ENCODE peak calls at places on chromosomes 2 and 18, in five cellular contexts. E is COR-L47; J is stimulated activated CD8-positive, alpha-beta memory T cell treated with anti-CD3 and anti-CD28 coated beads, Interleukin-4, amount 100 ng/mL, for 48 hours; I is HCEC 1CT; Y is substantia nigra. Z is an unnamed sample.

GRCh38 chr2:153287109-153287801 is 191.3 kb downstream of the RPRM start:
- DNase-seq in E (no peak), J (peak; percentile 47), I (no peak), Y (no peak), Z (peak; percentile 77)

GRCh38 chr18:34744569-34744968 is 34.5 kb downstream of the DTNA start:
- DNase-seq in E (no peak), J (no peak), I (no peak), Y (no peak), Z (no peak)

GRCh38 chr2:85129861-85130260 is 3.3 kb upstream of the TCF7L1 start:
- DNase-seq in E (no peak), J (no peak), I (no peak), Y (no peak), Z (no peak)

GRCh38 chr18:22342625-22343024 is 75.1 kb downstream of the CTAGE1 start:
- DNase-seq in E (no peak), J (peak; percentile 49), I (no peak), Y (no peak), Z (no peak)

GRCh38 chr2:218782529-218782845 is 540 bp downstream of the CYP27A1 start:
- DNase-seq in E (no peak), J (no peak), I (no peak), Y (no peak), Z (no peak)

GRCh38 chr2:169911119-169911518 is 83.9 kb downstream of the UBR3 start:
- DNase-seq in E (no peak), J (no peak), I (no peak), Y (no peak), Z (no peak)

GRCh38 chr2:233179848-233180368 is 71.6 kb upstream of the ATG16L1 start:
- DNase-seq in E (no peak), J (no peak), I (no peak), Y (no peak), Z (no peak)

GRCh38 chr2:123993728-123994323 is 31.3 kb upstream of the CNTNAP5 start:
- DNase-seq in E (peak; percentile 5), J (peak; percentile 31), I (peak; percentile 1), Y (no peak), Z (no peak)

GRCh38 chr2:17850151-17850550 is 28.3 kb upstream of the KCNS3 start:
- DNase-seq in E (no peak), J (no peak), I (no peak), Y (no peak), Z (no peak)

GRCh38 chr18:79642626-79643025 is 37.0 kb upstream of the CTDP1 start:
- DNase-seq in E (no peak), J (no peak), I (no peak), Y (no peak), Z (no peak)

GRCh38 chr2:138609446-138609845 is 107.9 kb downstream of the SPOPL start:
- DNase-seq in E (no peak), J (no peak), I (no peak), Y (no peak), Z (no peak)

GRCh38 chr2:205524656-205525055 is 157.6 kb upstream of the NRP2 start:
- DNase-seq in E (peak; percentile 38), J (no peak), I (no peak), Y (no peak), Z (no peak)

GRCh38 chr2:29033172-29033571 is 41.2 kb downstream of the PCARE start:
- DNase-seq in E (no peak), J (no peak), I (peak; percentile 29), Y (no peak), Z (no peak)

GRCh38 chr2:209762564-209762963 is 9.1 kb upstream of the UNC80 start:
- DNase-seq in E (no peak), J (no peak), I (peak; percentile 86), Y (no peak), Z (no peak)

GRCh38 chr2:162153608-162154224 is 1.7 kb upstream of the GCG start:
- DNase-seq in E (peak; percentile 43), J (peak; percentile 74), I (peak; percentile 46), Y (no peak), Z (peak; percentile 35)

GRCh38 chr2:31322376-31322775 is 88.4 kb downstream of the EHD3 start:
- DNase-seq in E (no peak), J (no peak), I (peak; percentile 35), Y (no peak), Z (no peak)

GRCh38 chr2:182444170-182444569 is 17.3 kb upstream of the PDE1A start:
- DNase-seq in E (no peak), J (no peak), I (no peak), Y (no peak), Z (no peak)

GRCh38 chr2:26463252-26464207 is 14.4 kb downstream of the OTOF start:
- DNase-seq in E (no peak), J (no peak), I (no peak), Y (no peak), Z (no peak)

GRCh38 chr2:106886916-106887758 is 1.2 kb upstream of the ST6GAL2 start:
- DNase-seq in E (peak; percentile 92), J (no peak), I (no peak), Y (no peak), Z (peak; percentile 15)

GRCh38 chr2:138391956-138392355 is 109.6 kb upstream of the SPOPL start:
- DNase-seq in E (no peak), J (no peak), I (peak; percentile 58), Y (no peak), Z (no peak)

GRCh38 chr2:56770490-56770889 is 586.7 kb downstream of the CCDC85A start:
- DNase-seq in E (no peak), J (no peak), I (peak; percentile 73), Y (no peak), Z (no peak)

GRCh38 chr2:85503611-85504433 is 35.1 kb upstream of the MAT2A start:
- DNase-seq in E (no peak), J (no peak), I (peak; percentile 76), Y (no peak), Z (no peak)

GRCh38 chr2:126269911-126270310 is 386.0 kb upstream of the GYPC start:
- DNase-seq in E (no peak), J (no peak), I (no peak), Y (no peak), Z (no peak)

GRCh38 chr2:171814174-171814573 is 79.9 kb downstream of the SLC25A12 start:
- DNase-seq in E (no peak), J (no peak), I (no peak), Y (no peak), Z (no peak)

GRCh38 chr2:575030-575727 is 102.0 kb downstream of the TMEM18 start:
- DNase-seq in E (no peak), J (no peak), I (no peak), Y (no peak), Z (no peak)

GRCh38 chr2:74847075-74847858 is 13.3 kb downstream of the HK2 start:
- DNase-seq in E (no peak), J (no peak), I (peak; percentile 76), Y (no peak), Z (no peak)

GRCh38 chr2:127105656-127106456 is 1.1 kb downstream of the BIN1 start:
- DNase-seq in E (peak; percentile 47), J (no peak), I (peak; percentile 27), Y (peak; percentile 62), Z (no peak)

GRCh38 chr2:29005331-29005730 is 24.2 kb downstream of the TOGARAM2 start:
- DNase-seq in E (no peak), J (no peak), I (no peak), Y (no peak), Z (no peak)

GRCh38 chr2:231554748-231555545 is 24.7 kb upstream of the NMUR1 start:
- DNase-seq in E (no peak), J (no peak), I (peak; percentile 31), Y (no peak), Z (no peak)

GRCh38 chr2:69917854-69918253 is 2.9 kb downstream of the MXD1 start:
- DNase-seq in E (no peak), J (no peak), I (peak; percentile 89), Y (no peak), Z (no peak)

GRCh38 chr2:68237404-68237803 is 14.9 kb downstream of the PPP3R1 start:
- DNase-seq in E (no peak), J (no peak), I (peak; percentile 78), Y (no peak), Z (no peak)